ENCODE peak calls at places on chromosomes 2 and 18, in five cellular contexts. Q, B, O, V and R are unnamed samples. For H3K4me1 and H3K36me3, the result is how much of the 10 kb centered on the place peaks cover.

GRCh38 chr2:140457483-140457882 is 1673.3 kb downstream of the LRP1B start:
- DNase-seq in Q (no peak), B (no peak), O (no peak), V (no peak), R (no peak)

GRCh38 chr2:203814661-203815540 is 52.7 kb upstream of the CTLA4 start:
- DNase-seq in Q (peak), B (peak), O (peak), V (peak), R (peak)

GRCh38 chr18:54392621-54393023 is 34.9 kb downstream of the C18orf54 start:
- DNase-seq in Q (no peak), B (peak), O (peak), V (peak), R (no peak)

GRCh38 chr2:96926236-96926635 is 56.4 kb upstream of the SEMA4C start:
- DNase-seq in Q (no peak), B (no peak), O (no peak), V (no peak), R (no peak)

GRCh38 chr2:110770696-110771425 is 38.5 kb downstream of the ACOXL start:
- DNase-seq in Q (no peak), B (no peak), O (peak), V (no peak), R (peak)

GRCh38 chr2:20590704-20591515 is 60.0 kb downstream of the HS1BP3 start:
- DNase-seq in Q (peak), B (no peak), O (no peak), V (no peak), R (no peak)

GRCh38 chr2:149894760-149895159 is 307.2 kb upstream of the MMADHC start:
- DNase-seq in Q (no peak), B (no peak), O (no peak), V (no peak), R (no peak)

GRCh38 chr2:10179422-10179821 is 56.9 kb downstream of the RRM2 start:
- DNase-seq in Q (no peak), B (no peak), O (no peak), V (no peak), R (no peak)

GRCh38 chr2:7880561-7880960 is 801.3 kb upstream of the ID2 start:
- DNase-seq in Q (no peak), B (no peak), O (no peak), V (no peak), R (no peak)

GRCh38 chr2:219181531-219181930 is 3.5 kb downstream of the RETREG2 start:
- DNase-seq in Q (no peak), B (no peak), O (no peak), V (no peak), R (no peak)

GRCh38 chr2:176283669-176284068 is 14.4 kb downstream of the MTX2 start:
- DNase-seq in Q (no peak), B (no peak), O (no peak), V (no peak), R (no peak)

GRCh38 chr2:176284451-176285049 is 15.3 kb downstream of the MTX2 start:
- DNase-seq in Q (no peak), B (no peak), O (no peak), V (no peak), R (no peak)

GRCh38 chr2:176285321-176285720 is 16.1 kb downstream of the MTX2 start:
- DNase-seq in Q (no peak), B (no peak), O (no peak), V (no peak), R (no peak)

GRCh38 chr2:176281267-176281666 is 12.0 kb downstream of the MTX2 start:
- DNase-seq in Q (no peak), B (no peak), O (no peak), V (no peak), R (no peak)

GRCh38 chr2:176283268-176283667 is 14.0 kb downstream of the MTX2 start:
- DNase-seq in Q (no peak), B (no peak), O (no peak), V (no peak), R (no peak)
- H3K4me1 ChIP-seq in Q (under half), B (under half), O (under half), V (under half), R (under half)

GRCh38 chr2:174633621-174633927 is 36.0 kb upstream of the WIPF1 start:
- DNase-seq in Q (no peak), B (no peak), O (peak), V (peak), R (no peak)
- H3K4me3 ChIP-seq in Q (no peak), B (no peak), O (no peak), V (peak), R (peak)

GRCh38 chr2:86751778-86752177 is 31.7 kb downstream of the RMND5A start:
- DNase-seq in Q (no peak), B (no peak), O (no peak), V (no peak), R (no peak)
- H3K36me3 ChIP-seq in Q (under half), B (under half), O (under half), V (half or more), R (under half)

GRCh38 chr2:134249755-134250154 is 4.1 kb upstream of the MGAT5 start:
- DNase-seq in Q (no peak), B (no peak), O (no peak), V (no peak), R (no peak)
- H3K4me1 ChIP-seq in Q (half or more), B (under half), O (under half), V (half or more), R (under half)